ENCODE peak calls at places on chromosomes 13 and 19, in ten cellular contexts. W, E, Z, Q, G, T, C, P, D and L are unnamed samples.

GRCh38 chr13:109276261-109276660 is 510.1 kb downstream of the IRS2 start:
- DNase-seq in Q (no peak), Z (no peak), W (no peak), T (no peak), E (no peak), C (no peak), G (no peak), D (no peak), P (no peak), L (no peak)

GRCh38 chr13:112999414-113000177 is 30.6 kb downstream of the MCF2L start:
- DNase-seq in D (no peak), P (no peak), G (no peak), Q (no peak), E (no peak), T (no peak), W (no peak), Z (no peak), C (no peak), L (no peak)

GRCh38 chr19:55255618-55256423 is 3.0 kb downstream of the PPP6R1 start:
- DNase-seq in Q (no peak), E (no peak), C (no peak), P (no peak), D (peak), T (peak), W (no peak), G (peak), Z (no peak), L (peak)

GRCh38 chr13:44219808-44220544 is 153.6 kb upstream of the SERP2 start:
- DNase-seq in G (no peak), Q (no peak), T (peak), D (no peak), Z (no peak), C (no peak), W (no peak), P (no peak), E (no peak), L (no peak)

GRCh38 chr13:99980201-99981114 is 1.1 kb upstream of the ZIC2 start:
- DNase-seq in D (peak), W (no peak), P (peak), G (no peak), T (peak), C (peak), E (peak), Z (peak), Q (no peak), L (peak)

GRCh38 chr13:106077017-106077416 is 458.4 kb downstream of the EFNB2 start:
- DNase-seq in T (no peak), Q (no peak), E (no peak), P (no peak), D (no peak), Z (no peak), C (no peak), W (no peak), G (no peak), L (no peak)

GRCh38 chr19:41821003-41821735 is 23.3 kb downstream of the LYPD4 start:
- DNase-seq in E (peak), Z (no peak), C (peak), Q (no peak), G (no peak), W (no peak), P (peak), D (no peak), T (peak), L (peak)

GRCh38 chr19:55005684-55006488 is 32.2 kb downstream of the GP6 start:
- DNase-seq in Z (no peak), W (no peak), D (no peak), Q (peak), P (peak), T (peak), C (no peak), E (peak), G (peak), L (no peak)

GRCh38 chr13:79667771-79668170 is 186.8 kb downstream of the NDFIP2 start:
- DNase-seq in E (no peak), C (no peak), Z (no peak), W (no peak), Q (no peak), D (no peak), P (no peak), T (no peak), G (no peak), L (no peak)

GRCh38 chr19:10085641-10086031 is 481 bp upstream of the SHFL start:
- DNase-seq in Q (no peak), W (no peak), T (no peak), P (no peak), Z (no peak), D (no peak), E (no peak), C (no peak), G (no peak), L (no peak)

GRCh38 chr13:107119989-107120881 is 552.3 kb upstream of the ARGLU1 start:
- DNase-seq in E (no peak), C (no peak), Q (no peak), G (no peak), W (no peak), P (no peak), D (no peak), T (no peak), Z (no peak), L (no peak)

GRCh38 chr13:107124730-107125129 is 556.8 kb upstream of the ARGLU1 start:
- DNase-seq in C (no peak), T (no peak), Q (no peak), G (no peak), P (no peak), E (no peak), W (no peak), D (no peak), Z (no peak), L (no peak)

GRCh38 chr13:107121793-107122192 is 553.9 kb upstream of the ARGLU1 start:
- DNase-seq in Q (no peak), W (no peak), D (no peak), Z (no peak), T (no peak), C (no peak), G (no peak), P (no peak), E (no peak), L (no peak)

DNA sequence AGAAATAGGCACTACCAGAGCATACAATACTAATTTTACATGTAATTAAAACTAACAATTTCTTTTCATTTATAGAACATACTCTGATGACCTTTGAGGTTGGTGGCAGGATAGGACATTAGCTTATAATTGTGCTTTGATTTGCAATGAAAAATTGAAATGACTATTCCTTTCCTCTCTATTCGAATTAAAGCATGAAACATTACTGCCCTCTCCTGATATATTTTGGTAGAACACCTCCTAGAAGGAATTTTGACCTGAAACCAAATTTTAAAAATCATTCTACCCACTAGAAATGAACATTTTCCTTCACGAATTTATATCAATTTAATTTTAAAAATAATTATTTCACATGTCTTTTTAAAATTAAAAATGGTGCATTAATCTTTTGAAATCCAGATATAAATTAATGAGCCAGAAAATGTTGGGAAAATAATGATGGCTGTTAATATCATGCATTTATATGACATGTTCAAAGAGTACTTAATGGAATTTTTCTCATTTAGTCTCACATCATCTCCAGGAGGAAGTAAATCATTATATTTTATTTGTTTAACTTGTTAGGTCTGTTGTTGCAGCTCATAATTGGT is 556.3 kb upstream of the ARGLU1 start:
- DNase-seq in T (peak), Q (no peak), C (no peak), W (no peak), G (no peak), Z (no peak), E (no peak), D (peak), P (no peak), L (no peak)
- TF ChIP-seq CTCF in T (peak), Q (peak), C (peak), W (no peak), G (no peak), Z (peak), E (peak), D (peak), P (no peak), L (peak)

DNA sequence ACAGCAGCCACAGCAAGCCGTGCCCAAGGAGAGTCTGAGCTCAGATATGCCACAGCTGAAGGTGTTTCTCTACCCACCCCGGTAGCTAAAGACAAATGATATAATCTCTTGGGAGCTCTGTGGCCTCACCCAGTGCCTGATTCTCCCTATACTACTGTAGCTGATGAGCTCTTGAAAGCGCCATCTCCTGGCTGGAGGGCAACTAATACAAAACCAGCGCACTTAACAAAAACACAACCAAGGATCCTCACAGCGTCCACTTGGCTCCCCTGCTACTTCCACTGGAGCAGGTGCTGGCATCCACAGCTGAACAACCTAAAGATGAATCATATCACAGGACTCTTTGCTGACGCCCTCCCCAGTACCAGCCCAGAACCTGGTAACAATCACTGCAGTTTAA is 1212.0 kb downstream of the PCDH17 start:
- DNase-seq in W (no peak), G (no peak), E (no peak), D (no peak), Q (no peak), C (no peak), T (no peak), Z (no peak), P (no peak), L (no peak)
- TF ChIP-seq CTCF in W (no peak), G (no peak), E (no peak), D (no peak), Q (no peak), C (no peak), T (no peak), Z (no peak), P (no peak), L (no peak)

GRCh38 chr19:19663292-19664120 is at the start of gene ATP13A1:
- DNase-seq in W (peak), Q (peak), D (peak), G (peak), C (peak), Z (peak), E (peak), P (peak), T (peak), L (peak)
- TF ChIP-seq CTCF in W (peak), Q (peak), D (peak), G (no peak), C (peak), Z (peak), E (no peak), P (no peak), T (no peak), L (peak)

DNA sequence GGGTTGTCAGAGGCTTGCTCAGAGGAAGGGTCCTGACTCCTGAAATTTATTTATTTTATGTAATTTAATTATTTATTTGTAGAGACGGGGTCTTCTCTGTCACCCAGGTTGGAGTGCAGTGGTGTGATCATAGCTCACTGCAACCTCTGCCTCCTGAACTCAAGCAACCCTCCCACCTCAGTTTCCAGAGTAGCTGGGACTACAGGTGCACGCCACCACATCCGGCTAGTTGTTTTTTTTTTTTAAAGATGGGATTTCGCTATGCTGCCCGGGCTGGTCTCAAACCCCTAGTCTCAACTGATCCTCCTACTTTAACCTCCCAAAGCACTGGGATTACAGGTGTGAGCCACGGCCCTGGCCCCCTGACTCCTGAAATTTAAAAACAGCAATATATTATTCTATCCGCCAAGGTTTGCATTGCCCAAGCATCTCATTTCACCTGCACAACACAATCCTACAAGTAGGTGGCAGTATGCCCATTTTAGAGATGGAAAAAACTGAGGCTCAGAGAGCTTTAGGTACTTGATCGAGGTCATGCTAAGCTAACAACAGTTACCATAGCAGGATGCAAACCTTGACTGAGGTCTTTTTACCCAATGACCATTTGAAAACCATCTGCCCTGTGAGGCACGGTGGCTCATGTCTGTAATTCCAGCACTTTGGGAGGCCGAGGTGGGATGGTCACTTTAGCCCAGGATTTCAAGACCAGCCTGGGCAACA is 18.1 kb downstream of the ARHGEF18 start:
- DNase-seq in C (no peak), P (no peak), G (no peak), Z (no peak), T (peak), W (no peak), E (no peak), Q (no peak), D (peak), L (no peak)
- TF ChIP-seq CTCF in C (peak), P (peak), G (no peak), Z (peak), T (peak), W (no peak), E (peak), Q (no peak), D (peak), L (peak)

DNA sequence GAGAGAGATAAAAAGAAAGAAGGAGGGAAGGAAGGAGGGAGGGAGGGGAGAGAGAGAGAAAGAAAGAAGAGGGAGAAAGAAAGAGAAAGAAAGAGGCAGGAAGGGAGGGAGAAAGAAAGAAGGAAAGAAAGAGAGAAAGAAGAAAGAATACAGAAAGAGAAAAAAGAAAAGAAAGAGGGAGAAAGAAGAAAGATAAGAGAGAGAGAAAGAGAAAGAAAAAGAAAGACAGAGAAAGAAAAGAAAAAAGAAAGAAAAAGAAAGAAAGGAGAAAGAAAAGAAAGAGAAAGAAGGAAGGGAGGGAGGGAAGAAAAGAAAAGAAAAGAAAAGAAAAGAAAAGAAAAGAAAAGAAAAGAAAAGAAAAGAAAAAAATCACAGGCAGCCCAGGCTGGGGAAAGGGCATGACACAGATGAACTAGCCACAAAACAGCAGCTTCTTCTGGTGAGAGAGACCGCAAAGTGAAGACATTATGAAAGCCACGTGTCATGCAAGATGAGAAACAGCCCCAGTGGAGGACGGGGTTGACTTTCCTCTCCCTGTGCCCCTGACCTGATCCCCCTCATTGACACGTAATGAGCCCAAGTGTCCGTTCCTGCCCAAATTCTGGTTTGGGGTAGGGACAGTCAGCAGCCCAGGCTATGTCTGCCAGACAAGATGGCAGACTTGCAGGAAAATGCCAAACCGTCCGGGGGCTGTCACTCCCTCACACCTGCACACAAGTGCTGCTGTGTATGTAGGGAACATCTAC is 102.1 kb downstream of the INSR start:
- DNase-seq in W (no peak), P (peak), D (peak), Z (no peak), E (no peak), Q (no peak), T (peak), G (no peak), C (no peak), L (no peak)
- TF ChIP-seq CTCF in W (no peak), P (no peak), D (no peak), Z (no peak), E (no peak), Q (no peak), T (no peak), G (peak), C (no peak), L (no peak)

DNA sequence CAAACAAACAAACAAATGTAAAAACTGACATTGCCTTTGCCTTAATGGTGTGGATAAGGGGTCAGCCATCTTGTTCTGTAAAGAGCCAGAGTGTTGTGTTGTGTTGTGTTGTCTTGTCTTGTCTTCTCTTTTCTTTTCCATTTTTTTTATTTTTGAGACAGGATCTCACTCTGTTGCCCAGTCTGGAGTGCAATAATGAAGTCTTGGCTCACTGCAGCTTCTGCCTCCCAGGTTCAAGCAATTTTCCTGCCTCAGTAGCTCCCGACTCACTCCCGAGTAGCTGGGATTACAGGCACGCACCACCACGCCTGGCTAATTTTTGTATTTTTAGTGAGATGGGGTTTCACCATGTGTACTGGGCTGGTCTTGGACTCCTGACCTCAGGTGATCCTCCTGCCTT is 27.8 kb downstream of the TIMM13 start:
- DNase-seq in T (no peak), W (no peak), P (no peak), D (no peak), Z (no peak), C (no peak), E (no peak), Q (no peak), G (no peak), L (no peak)
- TF ChIP-seq CTCF in T (no peak), W (no peak), P (no peak), D (no peak), Z (no peak), C (no peak), E (no peak), Q (no peak), G (no peak), L (no peak)

GRCh38 chr13:94656766-94657165 is 55.1 kb downstream of the GPR180 start:
- DNase-seq in Q (no peak), W (peak), D (peak), Z (no peak), T (peak), C (no peak), P (no peak), G (no peak), E (no peak), L (no peak)

GRCh38 chr13:94661396-94661795 is 50.9 kb downstream of the SOX21 start:
- DNase-seq in P (no peak), Q (no peak), E (no peak), Z (no peak), G (no peak), T (no peak), C (no peak), W (no peak), D (no peak), L (no peak)

GRCh38 chr13:94657167-94657566 is 55.2 kb downstream of the SOX21 start:
- DNase-seq in G (no peak), Z (no peak), P (no peak), W (no peak), E (no peak), T (peak), Q (no peak), C (no peak), D (peak), L (no peak)

GRCh38 chr13:94660695-94661324 is 51.5 kb downstream of the SOX21 start:
- DNase-seq in Z (no peak), D (peak), G (no peak), P (no peak), Q (no peak), C (no peak), T (peak), W (no peak), E (peak), L (no peak)

GRCh38 chr13:94658926-94659649 is 53.3 kb downstream of the SOX21 start:
- DNase-seq in C (no peak), T (peak), Q (no peak), E (peak), D (no peak), P (no peak), W (no peak), Z (no peak), G (no peak), L (no peak)
- TF ChIP-seq CTCF in C (no peak), T (no peak), Q (no peak), E (peak), D (no peak), P (no peak), W (no peak), Z (no peak), G (no peak), L (no peak)

DNA sequence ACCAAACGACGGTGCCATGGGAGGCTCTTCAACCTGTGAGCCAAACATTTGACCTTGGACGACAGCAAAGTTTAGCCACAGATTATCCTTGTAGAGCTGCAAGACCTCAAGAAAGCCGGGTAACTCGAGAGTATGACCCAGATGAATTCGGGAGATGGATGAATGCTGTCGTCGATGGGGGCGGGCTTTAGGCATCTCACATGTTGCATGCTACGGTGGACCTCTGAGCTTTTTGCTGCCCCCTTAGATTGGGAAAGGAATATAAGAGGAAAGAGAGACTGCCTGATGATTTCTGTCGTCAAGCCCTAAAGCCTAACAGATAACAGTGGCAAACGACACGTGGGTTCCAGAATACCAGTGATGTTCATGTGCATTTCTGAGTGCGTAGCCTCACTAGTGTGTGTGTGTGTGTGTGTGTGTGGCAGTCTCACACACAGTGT is 716 bp upstream of the ABCC4 start:
- DNase-seq in E (no peak), P (no peak), C (no peak), D (no peak), Q (peak), W (no peak), G (no peak), Z (no peak), T (no peak), L (no peak)
- TF ChIP-seq CTCF in E (no peak), P (no peak), C (no peak), D (peak), Q (no peak), W (no peak), G (no peak), Z (no peak), T (no peak), L (no peak)